ENCODE peak calls at places on chromosomes 7 and 10, in nine cellular contexts. I is Peyer's patch, F is GM12891, Z is ovary, H is sigmoid colon, O is H54, G is IMR-90, B is upper lobe of left lung, D is K562. X is an unnamed sample.
A peak's percentile ranks its signal among the peaks of the same experiment; 100 is the strongest.

GRCh38 chr7:55375237-55375636 is 10.1 kb downstream of the LANCL2 start:
- DNase-seq in I (no peak), F (no peak), Z (no peak), H (no peak), O (no peak), G (no peak), B (no peak), D (no peak), X (no peak)

GRCh38 chr10:16242446-16242845 is 194.4 kb upstream of the PTER start:
- DNase-seq in I (no peak), F (no peak), Z (no peak), H (no peak), O (no peak), G (no peak), B (no peak), D (no peak), X (no peak)

GRCh38 chr7:115707684-115708341 is 322.8 kb downstream of the TFEC start:
- DNase-seq in I (no peak), F (no peak), Z (no peak), H (no peak), O (no peak), G (no peak), B (no peak), D (no peak), X (no peak)

GRCh38 chr7:32204361-32205018 is 134.3 kb upstream of the PDE1C start:
- DNase-seq in I (peak; percentile 62), F (no peak), Z (peak; percentile 68), H (peak; percentile 75), O (peak; percentile 91), G (peak; percentile 77), B (peak; percentile 29), D (no peak), X (no peak)

GRCh38 chr7:31791881-31792280 is 104.9 kb downstream of the PPP1R17 start:
- DNase-seq in I (no peak), F (no peak), Z (no peak), H (no peak), O (no peak), G (peak; percentile 72), B (no peak), D (no peak), X (no peak)

GRCh38 chr10:70853031-70853430 is 35.3 kb downstream of the PCBD1 start:
- DNase-seq in I (no peak), F (no peak), Z (no peak), H (no peak), O (no peak), G (no peak), B (no peak), D (no peak), X (no peak)

GRCh38 chr10:49304137-49304536 is 5.2 kb downstream of the C10orf71 start:
- DNase-seq in I (no peak), F (no peak), Z (no peak), H (no peak), O (no peak), G (no peak), B (no peak), D (no peak), X (no peak)

GRCh38 chr7:151897951-151898686 is 21.2 kb upstream of the PRKAG2 start:
- DNase-seq in I (no peak), F (no peak), Z (no peak), H (peak; percentile 56), O (no peak), G (no peak), B (no peak), D (no peak), X (no peak)

GRCh38 chr10:110005716-110006115 is 2.1 kb upstream of the ADD3 start:
- DNase-seq in I (peak; percentile 62), F (no peak), Z (peak; percentile 42), H (peak; percentile 70), O (no peak), G (peak; percentile 88), B (peak; percentile 40), D (no peak), X (no peak)

GRCh38 chr10:35463878-35464277 is 127.6 kb downstream of the CCNY start:
- DNase-seq in I (no peak), F (no peak), Z (no peak), H (no peak), O (no peak), G (no peak), B (no peak), D (no peak), X (no peak)

GRCh38 chr10:97627731-97628130 is 5.6 kb downstream of the MORN4 start:
- DNase-seq in I (no peak), F (no peak), Z (no peak), H (no peak), O (no peak), G (no peak), B (no peak), D (peak; percentile 32), X (no peak)

GRCh38 chr10:31399631-31400030 is 80.6 kb downstream of the ZEB1 start:
- DNase-seq in I (no peak), F (no peak), Z (no peak), H (no peak), O (no peak), G (no peak), B (no peak), D (no peak), X (no peak)

GRCh38 chr7:37369904-37370303 is 78.8 kb downstream of the ELMO1 start:
- DNase-seq in I (peak; percentile 77), F (no peak), Z (no peak), H (no peak), O (no peak), G (no peak), B (no peak), D (no peak), X (no peak)

GRCh38 chr7:158406817-158407216 is 180.8 kb downstream of the PTPRN2 start:
- DNase-seq in I (peak; percentile 60), F (no peak), Z (no peak), H (no peak), O (no peak), G (no peak), B (no peak), D (no peak), X (no peak)

GRCh38 chr7:148963583-148964509 is 64.5 kb downstream of the PDIA4 start:
- DNase-seq in I (no peak), F (no peak), Z (no peak), H (no peak), O (no peak), G (no peak), B (peak; percentile 26), D (peak; percentile 15), X (no peak)

DNA sequence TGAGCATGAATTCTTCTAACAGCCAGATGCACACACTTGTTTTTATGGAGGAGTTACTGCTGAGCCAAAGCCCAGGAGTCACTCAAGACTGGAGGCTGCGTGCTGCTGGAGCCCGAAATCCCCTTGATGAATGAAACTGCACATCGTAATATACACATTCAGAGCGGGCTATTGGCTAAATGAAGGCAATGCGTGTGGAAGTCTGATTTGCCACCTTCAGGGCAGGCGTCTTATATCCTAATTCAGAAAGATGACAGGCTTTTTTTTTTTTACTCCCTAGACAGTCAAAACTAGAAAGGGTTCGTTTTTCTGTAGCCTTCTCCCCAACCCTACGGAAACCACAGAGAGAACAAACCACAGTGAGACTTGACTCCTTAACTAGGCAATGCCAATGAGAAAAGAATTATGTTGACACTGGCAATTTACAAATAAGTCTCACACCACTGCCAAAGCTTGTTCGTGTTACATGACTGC is 227.2 kb upstream of the KLF14 start:
- DNase-seq in I (peak; percentile 61), F (peak; percentile 28), Z (no peak), H (no peak), O (no peak), G (peak; percentile 77), B (no peak), D (no peak), X (peak; percentile 29)
- TF ChIP-seq POLR2A in I (no peak), F (peak; percentile 100), Z (no peak), H (no peak), O (peak; percentile 85), G (no peak), B (no peak), D (no peak), X (peak; percentile 99)

DNA sequence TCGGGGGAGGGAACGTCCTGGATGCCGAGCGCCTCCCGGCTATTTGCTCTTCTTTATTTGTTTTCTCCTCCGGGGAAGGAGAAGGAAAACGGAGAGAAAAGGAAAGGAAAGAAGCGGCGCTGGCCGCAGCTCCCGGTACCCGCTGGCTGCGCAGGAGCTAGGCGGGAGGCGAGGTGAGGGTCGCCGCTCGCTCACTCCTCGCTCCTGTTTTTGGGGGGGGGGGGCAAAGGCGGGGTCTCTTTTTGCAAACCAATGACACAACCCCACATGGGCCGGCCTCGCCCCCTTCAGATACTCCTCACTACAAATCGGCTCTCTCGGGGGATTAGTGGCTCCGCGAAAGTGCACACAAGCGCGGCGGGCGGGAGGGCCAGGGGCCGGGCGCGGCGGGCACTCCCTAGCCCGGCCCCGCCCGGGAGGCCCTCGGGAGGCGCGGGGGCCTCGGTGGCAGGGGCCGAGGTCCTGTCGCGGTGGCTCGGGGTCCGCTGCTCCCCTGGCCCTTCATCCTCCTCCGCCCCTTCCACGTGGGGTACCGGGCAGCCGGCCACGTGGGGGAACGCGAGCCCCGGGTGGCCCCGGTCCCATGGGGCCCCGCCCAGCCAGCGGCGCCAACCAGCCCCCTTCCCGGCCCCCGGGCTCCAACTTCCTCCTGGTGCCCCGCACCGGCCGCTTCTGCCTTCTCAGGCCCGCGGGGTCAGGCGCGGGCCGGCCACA is 650 bp upstream of the CTBP2 start:
- DNase-seq in I (peak; percentile 73), F (no peak), Z (peak; percentile 84), H (peak; percentile 93), O (peak; percentile 84), G (peak; percentile 85), B (peak; percentile 86), D (peak; percentile 83), X (no peak)
- TF ChIP-seq POLR2A in I (no peak), F (no peak), Z (peak; percentile 44), H (no peak), O (peak; percentile 6), G (peak; percentile 75), B (no peak), D (no peak), X (no peak)

DNA sequence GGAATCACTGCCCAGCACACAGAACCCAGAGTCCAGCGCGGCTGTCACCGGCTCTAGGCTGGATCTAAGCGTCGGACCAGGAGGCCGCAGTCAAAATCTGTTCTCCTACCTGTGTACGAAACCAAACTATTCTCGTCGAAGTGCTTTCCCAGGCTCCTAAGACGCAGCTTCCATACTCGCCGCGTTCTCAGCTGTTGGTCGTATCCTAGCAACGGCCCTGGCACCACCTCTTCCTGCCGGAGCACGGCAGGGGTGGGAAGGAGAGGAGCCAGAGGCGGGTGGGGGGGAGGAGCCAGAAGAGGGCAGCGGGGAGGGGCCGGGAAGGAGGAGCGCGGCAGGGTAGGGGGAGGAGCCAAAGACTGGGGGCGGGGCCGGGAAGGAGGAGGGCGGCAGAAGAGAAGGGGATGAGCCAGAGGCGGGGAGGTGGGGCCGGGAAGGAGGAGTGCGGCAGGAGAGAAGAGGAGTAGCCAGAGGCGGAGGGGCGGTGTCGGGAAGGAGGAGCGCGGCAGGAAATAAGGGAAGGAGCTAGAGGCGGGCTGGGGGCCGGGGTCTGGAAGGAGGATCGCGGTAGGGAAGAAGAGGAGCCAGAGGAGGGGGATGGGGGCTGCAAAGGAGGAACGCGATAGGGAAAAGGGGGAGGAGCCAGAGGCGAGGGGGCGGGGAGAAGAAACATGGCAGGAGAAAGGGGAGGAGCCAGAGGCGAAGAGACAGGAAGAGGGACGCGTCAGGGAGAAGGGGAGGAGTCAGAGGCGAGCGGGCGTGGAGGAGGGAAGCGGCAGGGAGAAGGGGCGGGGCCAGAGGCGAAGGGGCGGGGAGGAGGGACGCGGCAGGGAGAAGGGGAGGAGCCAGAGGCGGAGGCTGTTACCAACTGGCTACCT is at the start of gene IQUB:
- DNase-seq in I (peak; percentile 99), F (peak; percentile 68), Z (peak; percentile 99), H (peak; percentile 99), O (peak; percentile 74), G (peak; percentile 95), B (peak; percentile 99), D (peak; percentile 99), X (peak; percentile 66)
- TF ChIP-seq POLR2A in I (no peak), F (no peak), Z (peak; percentile 61), H (peak; percentile 48), O (peak; percentile 31), G (peak; percentile 60), B (no peak), D (peak; percentile 93), X (peak; percentile 39)

GRCh38 chr10:63281967-63282366 is 148.8 kb downstream of the NRBF2 start:
- DNase-seq in I (no peak), F (no peak), Z (no peak), H (no peak), O (no peak), G (peak; percentile 27), B (no peak), D (no peak), X (no peak)
- TF ChIP-seq POLR2A in I (no peak), F (no peak), Z (no peak), H (no peak), O (no peak), G (no peak), B (no peak), D (no peak), X (no peak)